ENCODE peak calls at places on chromosome 14, in four cellular contexts. N is hepatocyte, F is SJSA1, L is cardiac muscle cell. T is an unnamed sample.

GRCh38 chr14:75249251-75249957 is 29.2 kb upstream of the FOS start:
- DNase-seq in N (no peak), L (peak), F (no peak), T (peak)

GRCh38 chr14:60245316-60246177 is 3.5 kb upstream of the PPM1A start:
- DNase-seq in F (no peak), N (no peak), L (no peak), T (no peak)

GRCh38 chr14:104135904-104136471 is 2.4 kb upstream of the KIF26A start:
- DNase-seq in N (no peak), F (no peak), L (peak), T (no peak)

GRCh38 chr14:88502740-88503139 is 52.1 kb downstream of the PTPN21 start:
- DNase-seq in L (no peak), N (no peak), F (no peak), T (no peak)

GRCh38 chr14:60722836-60723217 is 1.3 kb downstream of the SIX4 start:
- DNase-seq in N (peak), F (no peak), L (peak), T (no peak)

GRCh38 chr14:81268016-81268416 is 47.3 kb upstream of the GTF2A1 start:
- DNase-seq in F (no peak), N (no peak), L (no peak), T (no peak)

GRCh38 chr14:69010632-69011031 is 31.5 kb upstream of the ACTN1 start:
- DNase-seq in N (no peak), F (no peak), L (no peak), T (no peak)

GRCh38 chr14:26132061-26132460 is 465.8 kb downstream of the NOVA1 start:
- DNase-seq in F (no peak), N (no peak), L (no peak), T (no peak)

GRCh38 chr14:35247777-35248475 is 44.3 kb upstream of the PSMA6 start:
- DNase-seq in F (no peak), N (no peak), L (no peak), T (no peak)

GRCh38 chr14:100076630-100077029 is 11.4 kb downstream of the EVL start:
- DNase-seq in F (no peak), L (no peak), N (peak), T (no peak)

GRCh38 chr14:100077441-100077840 is 12.2 kb downstream of the EVL start:
- DNase-seq in N (no peak), L (no peak), F (no peak), T (no peak)

GRCh38 chr14:100078997-100079561 is 13.9 kb downstream of the EVL start:
- DNase-seq in N (peak), L (no peak), F (peak), T (peak)

GRCh38 chr14:100079606-100080005 is 14.4 kb downstream of the EVL start:
- DNase-seq in L (no peak), F (peak), N (no peak), T (no peak)

GRCh38 chr14:100078216-100078780 is 13.1 kb downstream of the EVL start:
- DNase-seq in N (no peak), F (peak), L (no peak), T (no peak)
- H3K4me3 ChIP-seq in N (no peak), F (no peak), L (no peak), T (peak)

GRCh38 chr14:89681086-89682018 is 264.3 kb upstream of the FOXN3 start:
- DNase-seq in F (no peak), L (no peak), N (no peak), T (peak)
- H3K27ac ChIP-seq in F (no peak), L (no peak), N (no peak), T (no peak)

GRCh38 chr14:23346693-23347405 is 5.8 kb downstream of the SLC22A17 start:
- DNase-seq in N (no peak), F (no peak), L (no peak), T (no peak)

GRCh38 chr14:23347406-23348296 is 5.0 kb downstream of the SLC22A17 start:
- DNase-seq in F (no peak), L (no peak), N (no peak), T (no peak)

GRCh38 chr14:23345987-23346692 is 6.5 kb downstream of the SLC22A17 start:
- DNase-seq in L (no peak), F (no peak), N (no peak), T (no peak)

GRCh38 chr14:23349156-23349845 is 3.4 kb downstream of the SLC22A17 start:
- DNase-seq in N (no peak), L (no peak), F (no peak), T (no peak)

GRCh38 chr14:23348297-23348655 is 4.4 kb downstream of the SLC22A17 start:
- DNase-seq in L (no peak), N (no peak), F (no peak), T (no peak)
- H3K4me3 ChIP-seq in L (no peak), N (no peak), F (no peak), T (no peak)

DNA sequence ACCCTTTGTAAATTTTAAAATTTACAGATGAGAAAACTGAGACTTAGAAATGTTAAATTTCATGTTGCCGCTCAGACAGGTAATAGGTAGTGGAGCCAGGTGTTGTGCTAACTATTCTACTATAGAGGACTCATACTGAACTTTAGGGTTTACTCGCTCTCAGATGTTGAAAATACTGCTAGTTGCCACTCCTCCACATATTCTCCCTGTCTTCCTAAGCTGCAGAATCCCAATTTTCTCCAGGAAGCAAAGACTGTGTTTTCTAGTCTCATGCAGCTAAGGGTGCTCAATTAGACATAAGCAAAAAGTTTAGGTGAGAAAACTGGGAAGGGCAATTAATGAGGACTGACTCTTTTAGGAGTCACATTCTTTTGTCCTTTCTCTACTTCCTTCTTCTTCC is 612.3 kb downstream of the KCNH5 start:
- DNase-seq in F (no peak), N (no peak), L (no peak), T (no peak)
- H3K27ac ChIP-seq in F (no peak), N (no peak), L (no peak), T (no peak)

DNA sequence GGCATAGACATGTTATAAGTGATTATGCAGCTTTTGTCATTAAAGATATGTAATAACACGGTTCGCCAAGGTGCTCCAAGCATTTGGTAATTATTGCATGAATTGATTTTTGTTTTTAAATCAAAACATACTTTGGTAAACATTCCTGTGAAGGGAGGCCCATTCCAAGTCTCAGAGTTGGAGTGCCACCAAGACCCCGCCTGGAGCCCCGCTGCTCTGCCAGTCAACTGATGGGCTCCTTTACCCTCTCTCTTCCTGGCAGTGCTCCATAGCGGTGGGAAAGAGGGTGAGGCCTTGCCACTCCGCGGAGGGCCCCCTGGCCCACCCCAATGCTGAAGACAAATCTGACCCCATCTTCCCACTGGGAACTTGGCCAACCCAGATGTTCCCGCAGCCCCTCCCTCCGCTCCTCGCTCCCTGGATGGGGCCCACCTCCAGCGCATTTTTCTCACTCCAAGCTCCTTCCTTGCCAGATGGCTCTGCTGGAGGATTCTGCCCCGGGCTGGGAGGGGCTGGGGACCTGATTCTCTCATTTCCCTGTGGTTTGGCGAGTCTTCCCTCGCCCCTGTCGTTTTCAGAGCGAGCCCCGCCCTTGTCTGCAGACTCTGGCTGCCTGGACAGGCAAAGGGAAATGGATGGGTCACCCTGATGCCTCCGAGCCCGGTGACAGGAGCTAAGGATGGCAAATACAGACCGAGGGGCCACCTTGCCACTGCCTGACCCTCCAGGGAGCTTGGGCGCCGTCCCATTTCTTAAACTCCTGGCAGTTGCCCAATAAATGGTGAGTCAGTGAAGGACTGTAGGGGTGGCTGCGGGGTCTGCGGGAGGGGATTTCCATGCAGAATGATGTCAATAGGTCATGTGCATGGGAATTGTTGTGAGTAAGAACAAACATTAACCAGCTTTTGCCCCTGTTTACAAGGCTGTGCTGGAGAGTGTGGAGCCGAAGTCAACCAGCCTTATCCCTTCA is 9.2 kb upstream of the PAPLN start:
- DNase-seq in L (no peak), N (peak), F (peak), T (no peak)
- H3K4me3 ChIP-seq in L (no peak), N (no peak), F (no peak), T (no peak)

GRCh38 chr14:91258876-91259275 is 14.4 kb upstream of the GPR68 start:
- DNase-seq in F (no peak), L (no peak), N (no peak), T (no peak)
- H3K27ac ChIP-seq in F (no peak), L (no peak), N (no peak), T (no peak)

DNA sequence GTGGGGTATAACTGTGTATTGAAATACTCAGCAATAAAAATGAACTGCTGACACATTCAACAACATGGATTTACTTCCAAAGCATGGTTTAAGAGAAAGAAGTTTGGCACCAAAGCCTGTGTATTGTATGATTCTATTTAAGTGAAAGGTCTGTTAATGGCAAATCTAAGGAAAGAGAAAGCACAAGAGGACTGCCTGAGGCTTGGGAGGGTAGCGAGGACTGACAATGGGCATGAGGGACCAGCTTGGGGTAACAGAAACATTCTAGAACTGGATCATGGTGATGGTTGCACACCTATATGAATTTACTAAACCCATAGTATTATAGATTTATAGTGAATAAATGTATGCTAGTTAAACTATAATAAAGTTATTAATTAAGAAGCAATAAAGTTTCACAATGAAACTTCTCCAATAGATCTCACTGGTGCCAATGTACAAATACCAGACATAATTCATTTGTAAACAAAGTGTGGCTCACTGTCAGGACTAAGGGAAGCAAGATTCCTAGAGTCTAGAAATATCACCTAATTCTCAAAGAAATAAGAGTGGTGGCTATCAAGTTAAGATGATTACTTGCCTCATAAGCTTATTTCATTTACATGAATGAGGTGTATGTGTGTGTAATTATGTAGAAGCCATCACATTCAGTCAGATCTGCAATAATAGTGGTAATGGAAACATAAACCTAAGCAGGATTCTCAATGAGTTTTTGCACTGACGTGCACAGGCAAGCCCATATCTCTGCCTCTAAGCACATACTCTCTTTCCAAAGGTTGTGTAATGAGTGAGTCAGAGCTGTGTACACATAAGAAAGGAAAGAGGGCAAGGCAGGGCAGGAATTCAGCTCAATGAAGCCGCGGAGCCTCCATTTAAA is 353.4 kb downstream of the KCNH5 start:
- DNase-seq in L (peak), F (peak), N (peak), T (no peak)
- H3K4me3 ChIP-seq in L (no peak), F (no peak), N (no peak), T (no peak)

GRCh38 chr14:40346275-40346674 is 914.0 kb upstream of the FBXO33 start:
- DNase-seq in N (no peak), L (no peak), F (no peak), T (no peak)

GRCh38 chr14:40347675-40348074 is 915.4 kb upstream of the FBXO33 start:
- DNase-seq in L (no peak), N (no peak), F (no peak), T (no peak)
- H3K27ac ChIP-seq in L (no peak), N (peak), F (no peak), T (no peak)

T was measured in CD8-positive, alpha-beta memory T cell.